ENCODE peak calls at places on chromosomes 5 and 9, in six cellular contexts. One of them, this sample, is unnamed.

GRCh38 chr9:110615526-110615925 is 36.0 kb upstream of the SVEP1 start:
- DNase-seq in bronchial epithelial cell: no peak
- DNase-seq in endothelial cell of umbilical vein: no peak
- DNase-seq in body of pancreas: no peak
- DNase-seq in heart left ventricle: no peak
- DNase-seq in Caco-2: no peak
- DNase-seq in this sample: peak; percentile 20

GRCh38 chr9:77471572-77471971 is 176.6 kb downstream of the GNA14 start:
- DNase-seq in bronchial epithelial cell: no peak
- DNase-seq in endothelial cell of umbilical vein: no peak
- DNase-seq in body of pancreas: no peak
- DNase-seq in heart left ventricle: no peak
- DNase-seq in Caco-2: no peak
- DNase-seq in this sample: no peak

GRCh38 chr5:141910271-141910673 is 13.4 kb upstream of the DELE1 start:
- DNase-seq in bronchial epithelial cell: peak; percentile 51
- DNase-seq in endothelial cell of umbilical vein: no peak
- DNase-seq in body of pancreas: no peak
- DNase-seq in heart left ventricle: no peak
- DNase-seq in Caco-2: no peak
- DNase-seq in this sample: no peak

GRCh38 chr9:96418920-96419690 is 935 bp upstream of the ZNF367 start:
- DNase-seq in bronchial epithelial cell: peak; percentile 22
- DNase-seq in endothelial cell of umbilical vein: peak; percentile 62
- DNase-seq in body of pancreas: peak; percentile 76
- DNase-seq in heart left ventricle: peak; percentile 90
- DNase-seq in Caco-2: peak; percentile 82
- DNase-seq in this sample: peak; percentile 3

GRCh38 chr9:23541976-23542375 is 284.1 kb downstream of the ELAVL2 start:
- DNase-seq in bronchial epithelial cell: peak; percentile 47
- DNase-seq in endothelial cell of umbilical vein: no peak
- DNase-seq in body of pancreas: no peak
- DNase-seq in heart left ventricle: no peak
- DNase-seq in Caco-2: no peak
- DNase-seq in this sample: no peak

GRCh38 chr5:36369092-36369737 is 67.5 kb upstream of the RANBP3L start:
- DNase-seq in bronchial epithelial cell: peak; percentile 78
- DNase-seq in endothelial cell of umbilical vein: no peak
- DNase-seq in body of pancreas: peak; percentile 63
- DNase-seq in heart left ventricle: no peak
- DNase-seq in Caco-2: peak; percentile 26
- DNase-seq in this sample: no peak

GRCh38 chr5:10535237-10535530 is 28.7 kb upstream of the ANKRD33B start:
- DNase-seq in bronchial epithelial cell: no peak
- DNase-seq in endothelial cell of umbilical vein: no peak
- DNase-seq in body of pancreas: no peak
- DNase-seq in heart left ventricle: no peak
- DNase-seq in Caco-2: no peak
- DNase-seq in this sample: no peak

GRCh38 chr5:111478266-111478665 is 34.1 kb downstream of the STARD4 start:
- DNase-seq in bronchial epithelial cell: no peak
- DNase-seq in endothelial cell of umbilical vein: no peak
- DNase-seq in body of pancreas: no peak
- DNase-seq in heart left ventricle: no peak
- DNase-seq in Caco-2: no peak
- DNase-seq in this sample: no peak

GRCh38 chr9:1709347-1709746 is 305.8 kb upstream of the SMARCA2 start:
- DNase-seq in bronchial epithelial cell: peak; percentile 23
- DNase-seq in endothelial cell of umbilical vein: no peak
- DNase-seq in body of pancreas: peak; percentile 6
- DNase-seq in heart left ventricle: no peak
- DNase-seq in Caco-2: peak; percentile 13
- DNase-seq in this sample: no peak

GRCh38 chr9:86822006-86822405 is 125.3 kb downstream of the GAS1 start:
- DNase-seq in bronchial epithelial cell: no peak
- DNase-seq in endothelial cell of umbilical vein: no peak
- DNase-seq in body of pancreas: no peak
- DNase-seq in heart left ventricle: no peak
- DNase-seq in Caco-2: no peak
- DNase-seq in this sample: no peak

GRCh38 chr5:11797132-11797531 is 107.1 kb downstream of the CTNND2 start:
- DNase-seq in bronchial epithelial cell: no peak
- DNase-seq in endothelial cell of umbilical vein: no peak
- DNase-seq in body of pancreas: peak; percentile 15
- DNase-seq in heart left ventricle: no peak
- DNase-seq in Caco-2: no peak
- DNase-seq in this sample: no peak

GRCh38 chr9:19408316-19408692 is 505 bp upstream of the ACER2 start:
- DNase-seq in bronchial epithelial cell: no peak
- DNase-seq in endothelial cell of umbilical vein: no peak
- DNase-seq in body of pancreas: no peak
- DNase-seq in heart left ventricle: peak; percentile 85
- DNase-seq in Caco-2: no peak
- DNase-seq in this sample: no peak

GRCh38 chr5:119036101-119036762 is 34.7 kb upstream of the DMXL1 start:
- DNase-seq in bronchial epithelial cell: peak; percentile 92
- DNase-seq in endothelial cell of umbilical vein: peak; percentile 11
- DNase-seq in body of pancreas: no peak
- DNase-seq in heart left ventricle: no peak
- DNase-seq in Caco-2: no peak
- DNase-seq in this sample: peak; percentile 29

GRCh38 chr9:136345281-136346156 is 18.0 kb downstream of the DNLZ start:
- DNase-seq in bronchial epithelial cell: no peak
- DNase-seq in endothelial cell of umbilical vein: peak; percentile 35
- DNase-seq in body of pancreas: peak; percentile 58
- DNase-seq in heart left ventricle: no peak
- DNase-seq in Caco-2: peak; percentile 86
- DNase-seq in this sample: no peak

GRCh38 chr5:173451031-173451430 is 122.8 kb upstream of the STC2 start:
- DNase-seq in bronchial epithelial cell: no peak
- DNase-seq in endothelial cell of umbilical vein: no peak
- DNase-seq in body of pancreas: peak; percentile 42
- DNase-seq in heart left ventricle: no peak
- DNase-seq in Caco-2: peak; percentile 47
- DNase-seq in this sample: no peak

GRCh38 chr5:57335092-57335491 is 147.5 kb downstream of the ACTBL2 start:
- DNase-seq in bronchial epithelial cell: peak; percentile 95
- DNase-seq in endothelial cell of umbilical vein: peak; percentile 81
- DNase-seq in body of pancreas: no peak
- DNase-seq in heart left ventricle: no peak
- DNase-seq in Caco-2: no peak
- DNase-seq in this sample: peak; percentile 27

GRCh38 chr9:33393581-33393980 is 8.8 kb downstream of the AQP7 start:
- DNase-seq in bronchial epithelial cell: no peak
- DNase-seq in endothelial cell of umbilical vein: no peak
- DNase-seq in body of pancreas: peak; percentile 34
- DNase-seq in heart left ventricle: no peak
- DNase-seq in Caco-2: no peak
- DNase-seq in this sample: no peak

GRCh38 chr9:78118742-78119473 is 87.3 kb upstream of the GNAQ start:
- DNase-seq in bronchial epithelial cell: peak; percentile 95
- DNase-seq in endothelial cell of umbilical vein: no peak
- DNase-seq in body of pancreas: no peak
- DNase-seq in heart left ventricle: no peak
- DNase-seq in Caco-2: no peak
- DNase-seq in this sample: no peak

GRCh38 chr9:97557606-97558095 is 56.2 kb downstream of the TMOD1 start:
- DNase-seq in bronchial epithelial cell: no peak
- DNase-seq in endothelial cell of umbilical vein: peak; percentile 27
- DNase-seq in body of pancreas: peak; percentile 54
- DNase-seq in heart left ventricle: peak; percentile 78
- DNase-seq in Caco-2: no peak
- DNase-seq in this sample: no peak

GRCh38 chr9:98357921-98358535 is 102.6 kb upstream of the TBC1D2 start:
- DNase-seq in bronchial epithelial cell: peak; percentile 74
- DNase-seq in endothelial cell of umbilical vein: peak; percentile 73
- DNase-seq in body of pancreas: no peak
- DNase-seq in heart left ventricle: no peak
- DNase-seq in Caco-2: no peak
- DNase-seq in this sample: peak; percentile 59

GRCh38 chr9:89779816-89780215 is 175.0 kb downstream of the GADD45G start:
- DNase-seq in bronchial epithelial cell: no peak
- DNase-seq in endothelial cell of umbilical vein: no peak
- DNase-seq in body of pancreas: no peak
- DNase-seq in heart left ventricle: no peak
- DNase-seq in Caco-2: no peak
- DNase-seq in this sample: no peak

GRCh38 chr9:137828527-137829259 is 48.9 kb upstream of the CACNA1B start:
- DNase-seq in bronchial epithelial cell: no peak
- DNase-seq in endothelial cell of umbilical vein: no peak
- DNase-seq in body of pancreas: no peak
- DNase-seq in heart left ventricle: no peak
- DNase-seq in Caco-2: peak; percentile 47
- DNase-seq in this sample: no peak

GRCh38 chr9:131635912-131636311 is 90.6 kb downstream of the PRRT1B start:
- DNase-seq in bronchial epithelial cell: no peak
- DNase-seq in endothelial cell of umbilical vein: no peak
- DNase-seq in body of pancreas: no peak
- DNase-seq in heart left ventricle: no peak
- DNase-seq in Caco-2: no peak
- DNase-seq in this sample: no peak

GRCh38 chr5:144484124-144484897 is 313.6 kb downstream of the KCTD16 start:
- DNase-seq in bronchial epithelial cell: peak; percentile 18
- DNase-seq in endothelial cell of umbilical vein: peak; percentile 39
- DNase-seq in body of pancreas: no peak
- DNase-seq in heart left ventricle: no peak
- DNase-seq in Caco-2: no peak
- DNase-seq in this sample: peak; percentile 24

GRCh38 chr9:130549093-130549735 is 30.2 kb upstream of the FUBP3 start:
- DNase-seq in bronchial epithelial cell: no peak
- DNase-seq in endothelial cell of umbilical vein: no peak
- DNase-seq in body of pancreas: no peak
- DNase-seq in heart left ventricle: no peak
- DNase-seq in Caco-2: peak; percentile 43
- DNase-seq in this sample: no peak
- H3K4me3 ChIP-seq in bronchial epithelial cell: no peak overlapping the region
- H3K4me3 ChIP-seq in endothelial cell of umbilical vein: no peak overlapping the region
- H3K4me3 ChIP-seq in body of pancreas: no peak overlapping the region
- H3K4me3 ChIP-seq in heart left ventricle: no peak overlapping the region
- H3K4me3 ChIP-seq in Caco-2: no peak overlapping the region
- H3K4me3 ChIP-seq in this sample: no peak overlapping the region

GRCh38 chr5:135048286-135048685 is 14.3 kb upstream of the PITX1 start:
- DNase-seq in bronchial epithelial cell: no peak
- DNase-seq in endothelial cell of umbilical vein: no peak
- DNase-seq in body of pancreas: no peak
- DNase-seq in heart left ventricle: peak; percentile 25
- DNase-seq in Caco-2: no peak
- DNase-seq in this sample: no peak
- H3K27me3 ChIP-seq in bronchial epithelial cell: peaks cover 1% of the 10 kb centered on the region
- H3K27me3 ChIP-seq in endothelial cell of umbilical vein: peaks cover 52% of the 10 kb centered on the region
- H3K27me3 ChIP-seq in body of pancreas: no peaks in the 10 kb centered on the region
- H3K27me3 ChIP-seq in heart left ventricle: peaks cover 89% of the 10 kb centered on the region
- H3K27me3 ChIP-seq in Caco-2: no peaks in the 10 kb centered on the region
- H3K27me3 ChIP-seq in this sample: peaks cover 62% of the 10 kb centered on the region

GRCh38 chr5:58459860-58460726 is at the start of gene PLK2:
- DNase-seq in bronchial epithelial cell: peak; percentile 68
- DNase-seq in endothelial cell of umbilical vein: peak; percentile 95
- DNase-seq in body of pancreas: peak; percentile 97
- DNase-seq in heart left ventricle: peak; percentile 97
- DNase-seq in Caco-2: peak; percentile 94
- DNase-seq in this sample: peak; percentile 89
- TF ChIP-seq CTCF in bronchial epithelial cell: peak; percentile 75
- TF ChIP-seq CTCF in endothelial cell of umbilical vein: peak; percentile 38
- TF ChIP-seq CTCF in body of pancreas: peak; percentile 67
- TF ChIP-seq CTCF in heart left ventricle: no peak
- TF ChIP-seq CTCF in Caco-2: peak; percentile 37
- TF ChIP-seq CTCF in this sample: peak; percentile 47

DNA sequence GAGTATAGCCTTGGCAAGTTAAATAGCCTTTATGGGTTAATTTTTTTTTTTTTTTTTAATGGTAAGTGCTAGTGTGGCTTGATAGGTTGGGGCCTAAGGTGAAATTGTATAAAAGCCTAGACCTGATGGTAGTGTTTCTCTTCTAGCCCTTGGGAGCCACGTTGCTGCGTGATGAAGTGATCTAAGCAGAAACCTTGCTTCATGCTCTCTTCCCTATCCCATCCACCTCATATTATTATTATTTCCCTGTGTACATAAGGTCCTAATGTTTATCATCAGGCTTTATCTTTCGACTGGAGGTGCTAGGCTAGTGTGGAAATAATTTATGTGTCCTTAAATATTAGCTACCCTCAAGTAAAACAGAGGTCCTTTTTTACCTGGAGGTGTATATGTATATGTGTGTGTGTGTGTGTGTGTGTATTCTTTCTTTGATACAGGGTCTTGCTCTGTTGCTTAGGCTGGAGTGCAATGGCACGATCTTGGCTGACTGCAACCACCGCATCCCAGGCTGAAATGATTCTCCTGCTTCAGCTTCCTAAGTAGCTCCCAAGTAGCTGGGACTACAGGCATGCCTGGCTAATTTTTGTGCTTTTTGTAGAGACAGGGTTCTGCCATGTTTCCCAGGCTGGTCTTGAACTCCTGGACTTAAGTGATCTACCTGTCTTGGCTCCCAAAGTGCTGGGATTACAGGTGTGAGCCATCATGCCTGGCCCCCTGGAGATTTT is 3.6 kb downstream of the UGCG start:
- DNase-seq in bronchial epithelial cell: no peak
- DNase-seq in endothelial cell of umbilical vein: no peak
- DNase-seq in body of pancreas: no peak
- DNase-seq in heart left ventricle: no peak
- DNase-seq in Caco-2: no peak
- DNase-seq in this sample: no peak
- H3K4me3 ChIP-seq in bronchial epithelial cell: no peak overlapping the region
- H3K4me3 ChIP-seq in endothelial cell of umbilical vein: no peak overlapping the region
- H3K4me3 ChIP-seq in body of pancreas: no peak overlapping the region
- H3K4me3 ChIP-seq in heart left ventricle: no peak overlapping the region
- H3K4me3 ChIP-seq in Caco-2: no peak overlapping the region
- H3K4me3 ChIP-seq in this sample: peak overlapping the region; percentile 90